ENCODE peak calls at places on chromosome 22, in four cellular contexts. B is HCT116, D is pulmonary artery endothelial cell, Z is OCI-LY7. M is an unnamed sample.

GRCh38 chr22:38423512-38424503 is 31.2 kb downstream of the KCNJ4 start:
- DNase-seq in D (no peak), B (no peak), Z (no peak), M (no peak)

GRCh38 chr22:22884888-22885840 is 2.5 kb upstream of the IGLL5 start:
- DNase-seq in B (no peak), D (no peak), Z (peak), M (peak)

GRCh38 chr22:41619979-41620645 is 731 bp downstream of the DESI1 start:
- DNase-seq in D (no peak), B (no peak), Z (peak), M (peak)

GRCh38 chr22:48931452-48931851 is 896.2 kb downstream of the BRD1 start:
- DNase-seq in D (no peak), Z (no peak), B (no peak), M (no peak)

GRCh38 chr22:46336119-46337078 is 885 bp downstream of the TRMU start:
- DNase-seq in B (no peak), D (no peak), Z (peak), M (no peak)

GRCh38 chr22:41288245-41288946 is 2.4 kb upstream of the RANGAP1 start:
- DNase-seq in B (peak), D (peak), Z (no peak), M (no peak)

GRCh38 chr22:49100764-49101163 is 726.9 kb downstream of the BRD1 start:
- DNase-seq in D (no peak), Z (no peak), B (no peak), M (peak)

GRCh38 chr22:50627914-50628542 is at the start of gene ARSA:
- DNase-seq in B (no peak), Z (peak), D (peak), M (peak)

GRCh38 chr22:29724843-29725242 is 5.0 kb downstream of the CABP7 start:
- DNase-seq in Z (no peak), B (no peak), D (no peak), M (no peak)

GRCh38 chr22:31614781-31615480 is 47.1 kb downstream of the PISD start:
- DNase-seq in D (no peak), B (no peak), Z (no peak), M (no peak)

GRCh38 chr22:37752189-37753061 is 55.3 kb upstream of the GCAT start:
- DNase-seq in Z (no peak), D (peak), B (peak), M (peak)

GRCh38 chr22:37279469-37279868 is 2.8 kb upstream of the CYTH4 start:
- DNase-seq in Z (peak), D (no peak), B (no peak), M (no peak)

GRCh38 chr22:21917206-21917958 is 35.3 kb downstream of the PPM1F start:
- DNase-seq in B (no peak), D (no peak), Z (no peak), M (no peak)

GRCh38 chr22:50307891-50308596 is 598 bp upstream of the PLXNB2 start:
- DNase-seq in D (no peak), B (no peak), Z (no peak), M (no peak)

GRCh38 chr22:30246962-30247376 is 410 bp upstream of the LIF start:
- DNase-seq in Z (no peak), D (no peak), B (no peak), M (no peak)

GRCh38 chr22:44496844-44497217 is 1.2 kb downstream of the RTL6 start:
- DNase-seq in D (no peak), B (no peak), Z (no peak), M (no peak)

GRCh38 chr22:39577361-39577760 is 6.8 kb downstream of the CACNA1I start:
- DNase-seq in D (peak), B (no peak), Z (no peak), M (no peak)

GRCh38 chr22:19121631-19122142 is 525 bp downstream of the DGCR2 start:
- DNase-seq in D (no peak), B (no peak), Z (peak), M (no peak)

GRCh38 chr22:38981005-38981658 is 1.0 kb upstream of the APOBEC3B start:
- DNase-seq in D (no peak), B (peak), Z (peak), M (no peak)

GRCh38 chr22:18012528-18012927 is 11.8 kb downstream of the MICAL3 start:
- DNase-seq in D (no peak), B (no peak), Z (no peak), M (no peak)

GRCh38 chr22:42381152-42381551 is 51.1 kb downstream of the NFAM1 start:
- DNase-seq in Z (no peak), D (no peak), B (no peak), M (no peak)

GRCh38 chr22:46122511-46122971 is 27.8 kb upstream of the PPARA start:
- DNase-seq in B (peak), Z (peak), D (peak), M (no peak)

GRCh38 chr22:46405925-46406324 is 70.4 kb downstream of the TRMU start:
- DNase-seq in Z (no peak), B (no peak), D (no peak), M (no peak)

GRCh38 chr22:30867746-30868662 is 100.6 kb downstream of the MORC2 start:
- DNase-seq in D (no peak), B (no peak), Z (no peak), M (peak)

GRCh38 chr22:29346659-29347058 is 31.2 kb upstream of the RASL10A start:
- DNase-seq in D (no peak), B (no peak), Z (no peak), M (no peak)

GRCh38 chr22:35697142-35697541 is 20.5 kb upstream of the APOL5 start:
- DNase-seq in Z (no peak), B (no peak), D (no peak), M (no peak)

GRCh38 chr22:46684706-46685105 is 53.3 kb downstream of the CERK start:
- DNase-seq in B (no peak), Z (peak), D (no peak), M (no peak)

GRCh38 chr22:32994921-32995320 is 63.3 kb downstream of the SYN3 start:
- DNase-seq in Z (no peak), B (no peak), D (no peak), M (no peak)

GRCh38 chr22:39207141-39208012 is 37.4 kb downstream of the PDGFB start:
- DNase-seq in Z (no peak), B (no peak), D (no peak), M (peak)

GRCh38 chr22:37501610-37502341 is 15.6 kb upstream of the MFNG start:
- DNase-seq in D (peak), Z (no peak), B (no peak), M (no peak)

GRCh38 chr22:45585437-45585755 is 82.7 kb downstream of the FBLN1 start:
- DNase-seq in B (no peak), Z (no peak), D (no peak), M (no peak)

GRCh38 chr22:42906605-42907338 is 49.7 kb upstream of the ARFGAP3 start:
- DNase-seq in D (no peak), Z (no peak), B (no peak), M (no peak)

GRCh38 chr22:38038426-38038825 is 18.8 kb upstream of the PICK1 start:
- DNase-seq in D (no peak), B (no peak), Z (no peak), M (no peak)

GRCh38 chr22:46574993-46575914 is 37.8 kb upstream of the CELSR1 start:
- DNase-seq in D (peak), Z (no peak), B (peak), M (peak)

GRCh38 chr22:26444777-26445176 is 15.7 kb downstream of the ASPHD2 start:
- DNase-seq in B (no peak), D (no peak), Z (no peak), M (no peak)

M was measured in suprapubic skin.